ENCODE peak calls at places on chromosomes 1 and 21, in seven cellular contexts. G is tibial artery, U is psoas muscle, W is uterus, C is ovary, Q is GM12878, J is GM23338. N is an unnamed sample. For H3K36me3 and H3K4me1, the result is how much of the 10 kb centered on the place peaks cover.

GRCh38 chr1:225480825-225481434 is 53.1 kb upstream of the LBR start:
- DNase-seq in G (no peak), U (no peak), W (no peak), C (no peak), Q (no peak), J (peak), N (no peak)

GRCh38 chr1:119516680-119517079 is 9.7 kb downstream of the HSD3B1 start:
- DNase-seq in G (no peak), U (no peak), W (no peak), C (no peak), Q (no peak), J (peak), N (no peak)

GRCh38 chr1:213647864-213648650 is 339.7 kb upstream of the PROX1 start:
- DNase-seq in G (no peak), U (no peak), W (no peak), C (no peak), Q (no peak), J (no peak), N (no peak)

GRCh38 chr1:182617734-182618288 is 13.6 kb upstream of the RGS16 start:
- DNase-seq in G (no peak), U (no peak), W (no peak), C (no peak), Q (no peak), J (no peak), N (no peak)

GRCh38 chr1:15620155-15620545 is 2.9 kb downstream of the DDI2 start:
- DNase-seq in G (no peak), U (no peak), W (no peak), C (no peak), Q (no peak), J (no peak), N (no peak)

GRCh38 chr1:160136121-160136925 is 15.1 kb upstream of the ATP1A4 start:
- DNase-seq in G (no peak), U (no peak), W (no peak), C (no peak), Q (no peak), J (no peak), N (no peak)

GRCh38 chr1:171784779-171785178 is 3.3 kb downstream of the METTL13 start:
- DNase-seq in G (no peak), U (no peak), W (no peak), C (no peak), Q (no peak), J (no peak), N (no peak)

GRCh38 chr1:94592566-94592920 is 51.0 kb upstream of the F3 start:
- DNase-seq in G (no peak), U (no peak), W (no peak), C (no peak), Q (no peak), J (peak), N (no peak)

GRCh38 chr1:25381041-25381440 is 39.6 kb downstream of the RHCE start:
- DNase-seq in G (no peak), U (no peak), W (no peak), C (no peak), Q (no peak), J (no peak), N (no peak)

GRCh38 chr1:13828454-13829151 is 128.6 kb downstream of the PRDM2 start:
- DNase-seq in G (no peak), U (no peak), W (no peak), C (peak), Q (no peak), J (peak), N (peak)

GRCh38 chr1:53061123-53061858 is 722 bp upstream of the PODN start:
- DNase-seq in G (peak), U (peak), W (peak), C (peak), Q (no peak), J (no peak), N (no peak)

GRCh38 chr1:153563991-153564390 is 1.7 kb downstream of the S100A2 start:
- DNase-seq in G (no peak), U (no peak), W (no peak), C (no peak), Q (no peak), J (no peak), N (no peak)

GRCh38 chr1:115036814-115037535 is 7.3 kb downstream of the TSHB start:
- DNase-seq in G (no peak), U (no peak), W (no peak), C (no peak), Q (no peak), J (no peak), N (no peak)

GRCh38 chr1:115040501-115040900 is 10.9 kb downstream of the TSHB start:
- DNase-seq in G (no peak), U (no peak), W (no peak), C (no peak), Q (no peak), J (peak), N (no peak)

DNA sequence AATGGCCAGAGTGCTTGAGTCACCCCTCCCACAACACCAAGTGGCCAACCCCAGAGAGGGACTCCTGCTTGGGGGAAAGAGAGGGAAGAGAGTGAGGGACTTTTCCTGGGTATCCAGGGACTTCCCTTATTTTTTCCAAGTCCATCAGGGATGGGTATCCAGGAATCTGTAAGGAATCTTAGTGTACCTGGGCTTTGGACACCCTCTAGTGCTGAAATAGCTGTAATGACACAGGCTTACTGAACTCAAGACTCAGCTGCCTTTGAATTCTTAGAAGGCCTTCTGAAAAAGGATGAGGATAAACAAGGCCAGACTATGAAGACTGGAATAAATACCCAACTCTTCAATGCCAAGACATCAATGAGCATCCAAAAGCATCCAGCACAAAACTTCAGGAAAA is 12.0 kb downstream of the TSHB start:
- DNase-seq in G (no peak), U (no peak), W (no peak), C (no peak), Q (no peak), J (peak), N (no peak)
- H3K36me3 ChIP-seq in G (under half), U (under half), W (under half), C (under half), Q (under half), J (under half), N (under half)

GRCh38 chr1:223703668-223704013 is 8.7 kb upstream of the CAPN2 start:
- DNase-seq in G (no peak), U (no peak), W (no peak), C (no peak), Q (no peak), J (no peak), N (no peak)
- H3K4me1 ChIP-seq in G (half or more), U (under half), W (under half), C (under half), Q (under half), J (under half), N (under half)

GRCh38 chr1:157326173-157326859 is 188.1 kb upstream of the ETV3 start:
- DNase-seq in G (no peak), U (no peak), W (no peak), C (no peak), Q (no peak), J (peak), N (no peak)

GRCh38 chr1:157319567-157319966 is 181.4 kb upstream of the ETV3 start:
- DNase-seq in G (no peak), U (no peak), W (no peak), C (no peak), Q (no peak), J (peak), N (no peak)

GRCh38 chr1:157325220-157325619 is 187.0 kb upstream of the ETV3 start:
- DNase-seq in G (no peak), U (no peak), W (no peak), C (no peak), Q (no peak), J (peak), N (no peak)
- H3K27ac ChIP-seq in G (no peak), U (no peak), W (no peak), C (no peak), Q (no peak), J (no peak), N (no peak)

DNA sequence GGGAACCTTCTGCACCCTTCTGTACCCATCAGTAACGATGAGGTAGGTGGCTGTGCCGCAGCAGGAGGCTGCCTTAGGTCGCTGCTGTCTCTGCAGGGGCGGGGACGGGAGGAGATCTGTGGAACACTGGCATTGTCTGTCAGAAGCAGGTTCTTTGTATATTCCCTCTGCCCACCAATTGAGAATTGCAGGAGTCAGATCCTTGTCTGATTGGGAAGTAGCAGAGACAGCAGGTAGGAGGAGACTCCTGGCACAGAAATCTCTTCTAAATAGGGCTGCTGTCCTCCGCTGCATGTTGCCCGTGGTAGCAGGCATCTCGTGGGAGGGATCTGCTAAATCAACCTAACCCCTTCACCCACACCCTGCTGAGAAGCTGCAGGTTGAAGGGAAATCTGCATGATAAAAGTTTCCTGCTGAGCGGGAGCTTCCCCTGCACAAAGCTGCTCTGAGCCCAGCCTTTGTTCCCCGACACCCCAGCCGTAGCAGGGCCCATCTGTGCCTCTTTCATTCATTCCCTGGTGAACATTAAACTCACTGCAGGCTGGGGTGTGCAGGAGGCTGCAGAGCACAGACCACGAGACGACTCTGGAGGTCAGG is 15.9 kb downstream of the SARS1 start:
- DNase-seq in G (no peak), U (no peak), W (no peak), C (no peak), Q (no peak), J (peak), N (no peak)
- H3K36me3 ChIP-seq in G (half or more), U (under half), W (under half), C (under half), Q (under half), J (under half), N (under half)

DNA sequence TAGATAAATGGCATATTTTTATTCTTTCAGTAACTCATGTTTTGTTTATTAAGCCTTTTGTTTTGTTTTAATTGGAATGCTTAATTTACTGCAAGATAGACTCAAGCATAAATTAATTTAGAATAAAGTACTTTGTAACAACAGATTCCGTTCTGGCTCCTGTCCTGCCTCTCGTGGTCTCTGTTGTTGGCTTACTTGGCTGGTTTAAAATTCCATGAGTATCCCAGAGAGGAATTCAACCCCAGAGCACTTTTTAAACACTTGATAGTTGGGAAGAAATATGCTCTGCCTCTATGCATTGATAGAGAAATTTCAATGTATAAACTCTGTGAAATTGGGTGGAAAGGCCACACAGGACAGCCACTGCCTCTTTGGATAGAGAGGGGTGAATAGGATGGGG is 89.7 kb downstream of the ATP5PO start:
- DNase-seq in G (no peak), U (no peak), W (peak), C (no peak), Q (no peak), J (no peak), N (no peak)
- H3K4me1 ChIP-seq in G (under half), U (under half), W (under half), C (under half), Q (under half), J (under half), N (under half)

DNA sequence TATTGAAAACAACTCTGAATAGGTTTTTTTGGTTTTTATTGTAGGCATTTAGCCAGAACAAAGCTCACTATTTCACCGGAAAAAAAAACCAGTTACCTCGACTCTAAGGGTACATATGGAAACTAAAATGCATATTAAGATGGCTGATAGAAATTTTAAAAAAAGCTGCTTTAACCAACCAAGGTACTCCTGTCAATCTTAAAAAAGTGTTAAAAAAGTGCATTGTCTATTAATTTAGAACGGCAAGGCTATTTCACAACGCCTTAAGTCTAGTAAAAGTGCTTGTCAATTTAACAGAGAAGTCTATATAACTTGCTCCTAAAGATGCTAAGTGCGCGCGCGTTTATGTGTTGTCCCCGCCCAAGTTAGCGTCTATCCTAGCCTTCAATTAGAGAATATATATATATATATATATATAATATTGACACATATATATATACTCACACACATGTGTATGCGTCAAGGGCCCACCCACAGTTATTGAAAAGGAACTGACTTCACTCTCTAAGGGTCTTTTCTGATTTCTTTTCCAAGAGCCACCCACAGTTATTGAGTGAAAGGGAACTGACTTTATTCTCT is 929 bp downstream of the ASPM start:
- DNase-seq in G (no peak), U (no peak), W (no peak), C (no peak), Q (no peak), J (no peak), N (no peak)
- H3K27ac ChIP-seq in G (no peak), U (no peak), W (no peak), C (no peak), Q (peak), J (peak), N (no peak)

GRCh38 chr1:204402391-204402790 is 9.2 kb downstream of the PPP1R15B start:
- DNase-seq in G (no peak), U (no peak), W (no peak), C (no peak), Q (no peak), J (no peak), N (no peak)

GRCh38 chr1:204404629-204405028 is 7.0 kb downstream of the PPP1R15B start:
- DNase-seq in G (no peak), U (no peak), W (no peak), C (no peak), Q (no peak), J (no peak), N (no peak)

GRCh38 chr1:204401747-204402146 is 9.9 kb downstream of the PPP1R15B start:
- DNase-seq in G (no peak), U (no peak), W (no peak), C (no peak), Q (no peak), J (no peak), N (no peak)

GRCh38 chr1:204398197-204399125 is 13.2 kb downstream of the PPP1R15B start:
- DNase-seq in G (no peak), U (no peak), W (no peak), C (peak), Q (no peak), J (peak), N (peak)

GRCh38 chr1:204400893-204401510 is 10.6 kb downstream of the PPP1R15B start:
- DNase-seq in G (no peak), U (no peak), W (no peak), C (no peak), Q (no peak), J (no peak), N (no peak)
- H3K36me3 ChIP-seq in G (half or more), U (under half), W (under half), C (under half), Q (under half), J (under half), N (under half)

DNA sequence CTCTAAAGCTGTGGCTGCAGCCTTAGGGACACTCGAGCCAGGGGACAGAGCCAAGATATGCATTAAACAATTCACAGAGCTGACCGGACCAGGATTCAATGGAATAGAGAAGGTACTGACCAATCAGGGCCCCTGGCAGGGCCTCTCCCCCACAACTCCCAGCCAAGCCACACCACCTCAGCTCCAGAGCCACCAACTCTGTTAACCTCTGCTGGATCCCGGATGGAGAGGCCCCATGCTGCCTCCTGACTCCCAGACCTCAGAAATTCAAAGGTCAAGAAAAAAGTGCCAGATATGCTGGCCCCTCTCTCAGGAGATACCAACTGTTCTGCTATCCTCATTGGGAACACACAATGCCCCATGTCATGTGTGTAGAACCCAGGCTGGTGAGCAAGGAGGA is 62.1 kb downstream of the CD46 start:
- DNase-seq in G (no peak), U (no peak), W (no peak), C (no peak), Q (no peak), J (no peak), N (no peak)
- H3K4me1 ChIP-seq in G (half or more), U (half or more), W (under half), C (under half), Q (under half), J (under half), N (half or more)

DNA sequence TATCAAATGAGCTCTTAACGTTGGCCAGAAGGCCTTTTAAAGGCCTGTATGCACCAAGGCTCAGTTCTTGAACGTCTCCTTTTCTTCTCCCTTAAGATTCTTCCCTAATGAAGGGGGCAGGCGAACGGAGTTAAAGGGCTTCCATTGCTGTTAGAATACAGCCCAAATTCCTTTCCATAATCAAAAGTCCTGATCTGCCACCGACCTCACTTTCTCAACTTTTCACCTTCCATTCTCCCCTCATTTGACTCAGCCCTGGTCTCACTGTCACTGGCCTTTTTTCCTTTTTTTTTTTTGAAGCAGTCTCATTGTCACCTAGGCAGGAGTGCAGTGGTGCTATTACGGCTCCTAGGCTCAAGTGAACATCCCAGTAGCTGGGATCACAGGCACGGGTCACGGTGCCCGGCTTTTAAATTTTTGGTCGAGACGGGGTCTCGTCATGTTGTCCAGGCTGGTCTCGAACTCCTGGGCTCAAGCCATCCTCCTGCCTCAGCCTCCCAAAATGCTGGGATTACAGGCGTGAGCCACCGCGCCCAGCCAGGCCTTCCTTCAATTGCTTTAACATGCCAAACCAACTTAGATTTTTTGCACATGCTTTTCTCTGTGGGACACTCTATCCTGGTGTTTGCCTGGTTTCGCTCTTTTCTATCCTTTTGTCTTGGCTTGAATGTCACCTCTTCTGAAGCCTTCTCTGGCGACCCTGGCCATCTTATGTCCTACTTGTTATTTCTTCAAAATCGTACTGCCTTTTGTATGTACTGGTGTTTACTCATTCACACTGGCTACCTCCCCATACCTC is 612 bp upstream of the CMPK1 start:
- DNase-seq in G (no peak), U (peak), W (no peak), C (no peak), Q (no peak), J (no peak), N (no peak)
- H3K27ac ChIP-seq in G (peak), U (peak), W (peak), C (peak), Q (peak), J (peak), N (peak)

DNA sequence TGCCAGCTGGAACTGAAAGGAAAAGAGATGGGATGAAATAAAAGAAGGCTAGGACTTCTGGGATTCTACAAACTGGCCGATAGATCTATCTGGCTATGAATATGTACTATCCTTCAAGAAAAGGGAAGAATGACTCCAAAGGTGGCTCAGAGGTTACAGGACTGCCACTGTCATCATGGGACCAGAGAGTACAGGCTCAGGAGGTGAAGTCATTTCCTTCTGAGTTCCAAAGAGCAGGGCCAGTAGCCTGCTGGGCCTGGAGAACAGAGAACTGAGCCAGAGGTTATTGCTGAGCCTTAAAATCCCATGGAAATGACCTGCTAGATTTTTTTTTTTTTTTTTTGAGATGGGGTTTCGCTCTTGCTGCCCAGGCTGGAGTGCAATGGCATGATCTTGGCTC is 27.6 kb downstream of the ZNF496 start:
- DNase-seq in G (no peak), U (no peak), W (no peak), C (no peak), Q (no peak), J (no peak), N (no peak)
- H3K36me3 ChIP-seq in G (half or more), U (under half), W (under half), C (under half), Q (under half), J (under half), N (half or more)